ENCODE peak calls at places on chromosomes 4 and X, in ten cellular contexts. J is fibroblast of gingiva; Y is stimulated activated CD4-positive, alpha-beta T cell treated with anti-CD3 and anti-CD28 coated beads, TNF-alpha, amount 100 ng/mL, for 48 hours; E is iris pigment epithelial cell; V is stimulated activated CD8-positive, alpha-beta memory T cell treated with anti-CD3 and anti-CD28 coated beads, Interleukin-4, amount 100 ng/mL, for 24 hours; T is activated CD8-positive, alpha-beta memory T cell treated with anti-CD3 and anti-CD28 coated beads for 1 hour; P is H54; L is suprapubic skin; K is activated CD4-positive, alpha-beta T cell treated with anti-CD3 and anti-CD28 coated beads for 48 hours; Z is activated T-helper 1 cell treated with Interleukin-2 at 50 U/mL for 16 hours. N is an unnamed sample.

GRCh38 chr4:6781561-6781960 is 966 bp upstream of the KIAA0232 start:
- DNase-seq in T (no peak), J (no peak), V (no peak), Y (no peak), L (no peak), Z (no peak), P (no peak), K (no peak), E (no peak), N (no peak)

GRCh38 chrX:134544189-134544588 is 84.2 kb downstream of the HPRT1 start:
- DNase-seq in Z (no peak), V (no peak), K (no peak), P (no peak), J (no peak), Y (no peak), L (no peak), T (no peak), E (no peak), N (no peak)

GRCh38 chrX:67780694-67781109 is 236.9 kb downstream of the AR start:
- DNase-seq in T (no peak), Z (no peak), P (peak), J (peak), E (peak), K (peak), V (no peak), L (peak), Y (no peak), N (no peak)

GRCh38 chr4:117385531-117385930 is 300.2 kb upstream of the TRAM1L1 start:
- DNase-seq in V (no peak), Z (no peak), E (peak), P (no peak), K (no peak), J (no peak), T (no peak), Y (no peak), L (no peak), N (no peak)

GRCh38 chr4:185309770-185310169 is 86.0 kb downstream of the LRP2BP start:
- DNase-seq in K (no peak), Y (no peak), L (no peak), J (no peak), P (no peak), T (no peak), Z (no peak), V (no peak), E (no peak), N (no peak)

GRCh38 chrX:103779156-103779555 is 2.5 kb downstream of the PLP1 start:
- DNase-seq in V (no peak), Y (no peak), P (no peak), T (no peak), K (no peak), E (peak), Z (no peak), L (no peak), J (no peak), N (no peak)

GRCh38 chr4:48262926-48263325 is 6.7 kb downstream of the TEC start:
- DNase-seq in E (peak), T (no peak), L (no peak), P (no peak), Y (no peak), J (no peak), K (no peak), Z (no peak), V (no peak), N (no peak)

GRCh38 chrX:150587585-150588503 is 19.4 kb downstream of the MTM1 start:
- DNase-seq in T (no peak), J (peak), L (no peak), Y (no peak), Z (peak), V (peak), P (no peak), K (peak), E (no peak), N (no peak)

GRCh38 chr4:88706574-88706973 is 8.9 kb upstream of the NAP1L5 start:
- DNase-seq in Z (no peak), E (peak), Y (no peak), J (peak), T (no peak), L (no peak), K (no peak), V (no peak), P (no peak), N (no peak)

GRCh38 chrX:120819126-120819525 is 56.5 kb downstream of the CT47B1 start:
- DNase-seq in Y (no peak), E (peak), T (no peak), P (no peak), K (no peak), J (no peak), L (no peak), Z (no peak), V (no peak), N (no peak)

GRCh38 chr4:121156822-121157769 is 7.0 kb downstream of the TNIP3 start:
- DNase-seq in Y (no peak), Z (peak), L (no peak), V (no peak), T (no peak), K (peak), J (peak), E (no peak), P (no peak), N (no peak)

GRCh38 chr4:23333556-23333945 is 556.3 kb downstream of the PPARGC1A start:
- DNase-seq in J (no peak), Z (no peak), Y (no peak), V (no peak), K (no peak), E (peak), L (no peak), T (no peak), P (no peak), N (no peak)

GRCh38 chr4:3416270-3416669 is 25.5 kb upstream of the HGFAC start:
- DNase-seq in Z (no peak), K (no peak), Y (no peak), J (no peak), V (no peak), P (no peak), L (peak), E (no peak), T (no peak), N (no peak)

GRCh38 chr4:52037730-52038108 is 380 bp downstream of the SGCB start:
- DNase-seq in L (no peak), E (peak), V (no peak), Z (no peak), P (peak), T (no peak), Y (no peak), K (peak), J (peak), N (no peak)

GRCh38 chr4:179855471-179855870 is 2387.7 kb upstream of the TENM3 start:
- DNase-seq in K (no peak), P (no peak), Y (no peak), L (no peak), J (no peak), E (no peak), V (no peak), Z (no peak), T (no peak), N (no peak)

GRCh38 chrX:71017396-71017939 is 50.7 kb downstream of the SNX12 start:
- DNase-seq in Z (no peak), Y (no peak), E (peak), L (no peak), J (no peak), K (no peak), T (no peak), P (no peak), V (no peak), N (no peak)

GRCh38 chrX:1491851-1492349 is 39.2 kb upstream of the ASMTL start:
- DNase-seq in V (peak), Y (no peak), E (no peak), K (peak), T (no peak), Z (peak), P (no peak), J (no peak), L (no peak), N (no peak)

GRCh38 chrX:125205084-125205917 is 114.4 kb upstream of the TEX13C start:
- DNase-seq in L (peak), K (peak), Y (no peak), Z (no peak), P (no peak), V (no peak), J (peak), E (peak), T (no peak), N (no peak)

GRCh38 chr4:155809835-155810234 is 51.0 kb downstream of the GUCY1B1 start:
- DNase-seq in Z (no peak), T (no peak), E (peak), K (peak), Y (no peak), V (no peak), J (peak), P (no peak), L (no peak), N (peak)

GRCh38 chrX:107676559-107677378 is 48.5 kb downstream of the PRPS1 start:
- DNase-seq in E (peak), T (no peak), Y (no peak), V (no peak), Z (peak), P (peak), J (peak), L (peak), K (peak), N (peak)

N was measured in Panc1.